ENCODE peak calls at places on chromosome 10, in eight cellular contexts. One of them, this sample, is unnamed.

GRCh38 chr10:131312261-131312801 is 810 bp upstream of the TCERG1L start:
- DNase-seq in WTC11: peak
- DNase-seq in islet precursor cell: peak
- DNase-seq in sigmoid colon: no peak
- DNase-seq in HCEC 1CT: no peak
- DNase-seq in GDM1: no peak
- DNase-seq in HS-5: no peak
- DNase-seq in activated CD8-positive, alpha-beta T cell treated with anti-CD3 and anti-CD28 coated beads for 36 hours: peak
- DNase-seq in this sample: no peak

GRCh38 chr10:43304687-43305333 is 37.9 kb upstream of the RASGEF1A start:
- DNase-seq in islet precursor cell: peak
- DNase-seq in sigmoid colon: peak
- DNase-seq in HS-5: no peak
- DNase-seq in HCEC 1CT: peak
- DNase-seq in WTC11: peak
- DNase-seq in activated CD8-positive, alpha-beta T cell treated with anti-CD3 and anti-CD28 coated beads for 36 hours: peak
- DNase-seq in GDM1: no peak
- DNase-seq in this sample: no peak

GRCh38 chr10:7090529-7090928 is 320.3 kb downstream of the SFMBT2 start:
- DNase-seq in activated CD8-positive, alpha-beta T cell treated with anti-CD3 and anti-CD28 coated beads for 36 hours: no peak
- DNase-seq in WTC11: no peak
- DNase-seq in HS-5: no peak
- DNase-seq in HCEC 1CT: no peak
- DNase-seq in islet precursor cell: no peak
- DNase-seq in sigmoid colon: peak
- DNase-seq in GDM1: no peak
- DNase-seq in this sample: no peak

GRCh38 chr10:49649294-49649693 is 30.2 kb upstream of the C10orf53 start:
- DNase-seq in HCEC 1CT: no peak
- DNase-seq in sigmoid colon: no peak
- DNase-seq in WTC11: peak
- DNase-seq in HS-5: no peak
- DNase-seq in GDM1: no peak
- DNase-seq in islet precursor cell: peak
- DNase-seq in activated CD8-positive, alpha-beta T cell treated with anti-CD3 and anti-CD28 coated beads for 36 hours: peak
- DNase-seq in this sample: no peak

GRCh38 chr10:43201545-43202131 is 63.4 kb downstream of the CSGALNACT2 start:
- DNase-seq in GDM1: no peak
- DNase-seq in WTC11: no peak
- DNase-seq in HS-5: no peak
- DNase-seq in activated CD8-positive, alpha-beta T cell treated with anti-CD3 and anti-CD28 coated beads for 36 hours: no peak
- DNase-seq in islet precursor cell: peak
- DNase-seq in HCEC 1CT: no peak
- DNase-seq in sigmoid colon: peak
- DNase-seq in this sample: peak

GRCh38 chr10:125407000-125407502 is 246.7 kb upstream of the CTBP2 start:
- DNase-seq in HCEC 1CT: no peak
- DNase-seq in WTC11: no peak
- DNase-seq in islet precursor cell: no peak
- DNase-seq in activated CD8-positive, alpha-beta T cell treated with anti-CD3 and anti-CD28 coated beads for 36 hours: no peak
- DNase-seq in GDM1: no peak
- DNase-seq in HS-5: no peak
- DNase-seq in sigmoid colon: no peak
- DNase-seq in this sample: no peak

GRCh38 chr10:119283818-119284217 is 76.4 kb downstream of the GRK5 start:
- DNase-seq in WTC11: no peak
- DNase-seq in HCEC 1CT: no peak
- DNase-seq in islet precursor cell: no peak
- DNase-seq in GDM1: no peak
- DNase-seq in activated CD8-positive, alpha-beta T cell treated with anti-CD3 and anti-CD28 coated beads for 36 hours: peak
- DNase-seq in HS-5: no peak
- DNase-seq in sigmoid colon: peak
- DNase-seq in this sample: no peak

GRCh38 chr10:75035975-75036708 is 75.3 kb upstream of the SAMD8 start:
- DNase-seq in HS-5: no peak
- DNase-seq in sigmoid colon: no peak
- DNase-seq in GDM1: no peak
- DNase-seq in WTC11: no peak
- DNase-seq in activated CD8-positive, alpha-beta T cell treated with anti-CD3 and anti-CD28 coated beads for 36 hours: peak
- DNase-seq in HCEC 1CT: peak
- DNase-seq in islet precursor cell: no peak
- DNase-seq in this sample: peak

GRCh38 chr10:97726636-97727178 is 10.2 kb upstream of the ZFYVE27 start:
- DNase-seq in islet precursor cell: peak
- DNase-seq in GDM1: no peak
- DNase-seq in HS-5: peak
- DNase-seq in WTC11: peak
- DNase-seq in sigmoid colon: no peak
- DNase-seq in HCEC 1CT: peak
- DNase-seq in activated CD8-positive, alpha-beta T cell treated with anti-CD3 and anti-CD28 coated beads for 36 hours: no peak
- DNase-seq in this sample: no peak

GRCh38 chr10:97291357-97292096 is 910 bp downstream of the ARHGAP19 start:
- DNase-seq in WTC11: no peak
- DNase-seq in activated CD8-positive, alpha-beta T cell treated with anti-CD3 and anti-CD28 coated beads for 36 hours: no peak
- DNase-seq in HS-5: no peak
- DNase-seq in GDM1: no peak
- DNase-seq in HCEC 1CT: no peak
- DNase-seq in sigmoid colon: no peak
- DNase-seq in islet precursor cell: no peak
- DNase-seq in this sample: no peak

GRCh38 chr10:6748981-6749630 is 169.0 kb upstream of the PRKCQ start:
- DNase-seq in WTC11: no peak
- DNase-seq in HCEC 1CT: peak
- DNase-seq in islet precursor cell: peak
- DNase-seq in activated CD8-positive, alpha-beta T cell treated with anti-CD3 and anti-CD28 coated beads for 36 hours: no peak
- DNase-seq in sigmoid colon: no peak
- DNase-seq in GDM1: no peak
- DNase-seq in HS-5: peak
- DNase-seq in this sample: no peak

GRCh38 chr10:72097448-72098300 is 9.3 kb upstream of the SPOCK2 start:
- DNase-seq in islet precursor cell: no peak
- DNase-seq in GDM1: no peak
- DNase-seq in WTC11: no peak
- DNase-seq in activated CD8-positive, alpha-beta T cell treated with anti-CD3 and anti-CD28 coated beads for 36 hours: no peak
- DNase-seq in HS-5: peak
- DNase-seq in sigmoid colon: no peak
- DNase-seq in HCEC 1CT: peak
- DNase-seq in this sample: no peak

GRCh38 chr10:29881336-29881751 is 178.0 kb downstream of the JCAD start:
- DNase-seq in sigmoid colon: peak
- DNase-seq in HCEC 1CT: no peak
- DNase-seq in islet precursor cell: no peak
- DNase-seq in HS-5: no peak
- DNase-seq in activated CD8-positive, alpha-beta T cell treated with anti-CD3 and anti-CD28 coated beads for 36 hours: no peak
- DNase-seq in WTC11: no peak
- DNase-seq in GDM1: no peak
- DNase-seq in this sample: no peak